ENCODE peak calls at places on chromosomes 3 and 15, in five cellular contexts. Q, B, O, K and I are unnamed samples.

GRCh38 chr3:99128740-99129505 is 227.4 kb upstream of the DCBLD2 start:
- ATAC-seq in O (no peak), B (no peak), K (no peak), Q (peak; percentile 69), I (peak; percentile 51)

GRCh38 chr3:141994856-141995255 is 118.4 kb downstream of the ATP1B3 start:
- ATAC-seq in Q (no peak), O (no peak), K (no peak), B (no peak), I (no peak)

GRCh38 chr15:71387825-71388224 is 272.6 kb downstream of the THSD4 start:
- ATAC-seq in Q (no peak), O (no peak), B (no peak), K (no peak), I (no peak)

GRCh38 chr3:14837864-14838263 is 19.1 kb downstream of the FGD5 start:
- ATAC-seq in B (no peak), Q (peak; percentile 38), O (peak; percentile 88), K (no peak), I (peak; percentile 1)

GRCh38 chr3:185094691-185095090 is 58.2 kb downstream of the C3orf70 start:
- ATAC-seq in B (no peak), K (no peak), Q (no peak), O (no peak), I (no peak)

GRCh38 chr3:157033001-157033400 is 126.9 kb downstream of the CCNL1 start:
- ATAC-seq in B (no peak), O (no peak), Q (no peak), K (no peak), I (no peak)

GRCh38 chr3:122508135-122508914 is 6.4 kb downstream of the KPNA1 start:
- ATAC-seq in B (no peak), Q (no peak), O (no peak), K (peak; percentile 61), I (no peak)

GRCh38 chr15:67592245-67592644 is 49.7 kb downstream of the MAP2K5 start:
- ATAC-seq in Q (no peak), K (no peak), B (no peak), O (no peak), I (no peak)

GRCh38 chr3:122858373-122858772 is 63.5 kb downstream of the SLC49A4 start:
- ATAC-seq in Q (no peak), B (no peak), O (no peak), K (no peak), I (no peak)

GRCh38 chr3:48698891-48699290 is 13.2 kb upstream of the NCKIPSD start:
- ATAC-seq in Q (no peak), K (no peak), B (no peak), O (no peak), I (no peak)

GRCh38 chr15:85443046-85443445 is 62.6 kb downstream of the AKAP13 start:
- ATAC-seq in K (peak; percentile 80), O (no peak), B (no peak), Q (no peak), I (no peak)

GRCh38 chr3:152417181-152417580 is 148.5 kb downstream of the MBNL1 start:
- ATAC-seq in Q (no peak), O (no peak), K (no peak), B (no peak), I (no peak)

GRCh38 chr15:60384052-60384451 is 13.7 kb downstream of the ANXA2 start:
- ATAC-seq in Q (no peak), K (no peak), B (no peak), O (no peak), I (no peak)

GRCh38 chr3:60001369-60001768 is 951.5 kb upstream of the CFAP20DC start:
- ATAC-seq in Q (no peak), O (no peak), B (no peak), K (no peak), I (no peak)

GRCh38 chr15:68595260-68595564 is 16.4 kb downstream of the CORO2B start:
- ATAC-seq in B (no peak), O (no peak), Q (no peak), K (no peak), I (no peak)

GRCh38 chr3:52246264-52246620 is 683 bp downstream of the PPM1M start:
- ATAC-seq in B (peak; percentile 6), K (no peak), O (peak; percentile 16), Q (no peak), I (peak; percentile 8)

DNA sequence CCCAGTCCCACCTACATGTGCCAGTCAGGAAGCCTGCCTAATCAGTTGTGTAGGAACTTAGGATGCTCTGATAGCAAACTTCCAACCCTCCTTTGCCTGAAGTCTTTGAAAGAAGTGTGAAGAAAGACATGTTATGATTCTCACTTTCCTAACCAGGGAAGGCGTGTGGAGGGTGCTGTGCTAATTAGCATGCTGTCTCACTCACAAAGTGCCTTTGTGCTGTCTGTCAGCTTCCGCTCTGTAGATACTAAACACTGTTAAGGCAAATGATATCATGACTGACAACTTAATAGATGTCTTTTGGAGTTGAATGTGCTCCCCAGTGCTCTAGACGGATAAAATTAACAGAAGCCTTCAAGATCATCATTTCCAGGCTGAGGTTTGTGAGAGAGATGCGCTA is 208.7 kb downstream of the CLSTN2 start:
- ATAC-seq in O (no peak), Q (no peak), K (no peak), B (no peak), I (no peak)
- TF ChIP-seq POLR2AphosphoS5 in O (no peak), Q (no peak), K (no peak), B (no peak), I (no peak)

DNA sequence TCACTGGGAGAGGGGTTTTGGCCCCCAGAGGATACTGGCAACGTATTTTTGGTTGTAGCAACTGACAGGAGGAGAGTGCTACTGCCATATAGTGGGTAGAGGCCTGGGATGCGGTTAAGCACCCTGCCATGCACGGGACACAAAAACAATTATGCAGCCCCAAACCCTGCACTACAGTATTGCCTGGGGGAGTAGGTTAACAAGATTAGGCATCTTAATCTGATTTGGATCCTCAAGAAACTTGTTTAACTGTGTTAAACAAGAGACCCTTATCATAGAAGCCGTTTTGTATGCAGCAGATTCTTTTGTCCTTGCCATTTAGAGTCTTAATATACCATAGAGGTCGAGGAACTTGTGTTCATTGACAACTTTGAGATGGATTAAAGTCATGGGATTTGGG is 3.4 kb downstream of the PHLDB2 start:
- ATAC-seq in B (no peak), K (no peak), Q (no peak), O (no peak), I (no peak)
- H3K27me3 ChIP-seq in B (no peaks in the 10 kb centered on the region), K (peaks cover 16% of the 10 kb centered on the region), Q (no peaks in the 10 kb centered on the region), O (no peaks in the 10 kb centered on the region), I (no peaks in the 10 kb centered on the region)

DNA sequence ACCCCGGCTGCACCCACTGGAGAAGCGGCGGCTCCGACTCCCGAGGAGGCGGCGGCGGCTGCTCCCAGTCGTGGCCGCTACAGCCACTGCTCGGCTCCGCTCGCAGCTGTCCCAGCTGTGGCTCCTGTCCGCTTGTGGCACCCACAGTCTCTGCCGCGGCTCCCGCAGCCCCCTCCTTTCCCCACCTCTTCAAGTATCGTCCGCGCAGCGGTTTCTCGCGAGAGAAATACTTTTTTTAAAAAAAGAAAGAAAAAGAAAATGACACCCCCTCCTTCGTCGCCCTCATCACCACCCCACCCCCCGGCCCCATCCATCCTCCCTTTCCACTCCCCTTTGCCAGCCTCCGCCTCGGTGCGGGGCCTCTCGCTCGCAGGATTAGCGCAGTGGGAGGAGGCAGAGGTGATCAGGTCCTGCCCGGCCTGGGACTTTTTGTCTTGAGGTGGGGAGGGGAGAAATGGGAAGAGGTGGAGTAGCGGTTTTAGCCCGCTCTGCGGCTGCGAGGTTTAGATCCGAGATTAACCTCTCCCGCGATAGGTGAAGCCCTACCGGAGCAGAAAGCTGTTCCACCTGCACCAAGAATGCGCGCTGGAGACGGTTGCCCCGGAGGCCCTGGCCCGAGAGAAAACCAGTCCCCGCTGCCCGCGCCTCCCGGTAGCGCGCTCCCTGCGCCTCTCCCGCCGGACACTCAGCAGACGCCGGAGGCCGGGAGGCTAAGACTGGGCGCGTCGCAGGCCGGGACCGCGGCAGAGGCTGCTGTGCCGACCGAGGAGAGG is at the start of gene FBN1:
- ATAC-seq in O (peak; percentile 88), B (no peak), Q (peak; percentile 88), K (peak; percentile 80), I (peak; percentile 82)
- TF ChIP-seq EP300 in O (no peak), B (no peak), Q (no peak), K (no peak), I (no peak)

DNA sequence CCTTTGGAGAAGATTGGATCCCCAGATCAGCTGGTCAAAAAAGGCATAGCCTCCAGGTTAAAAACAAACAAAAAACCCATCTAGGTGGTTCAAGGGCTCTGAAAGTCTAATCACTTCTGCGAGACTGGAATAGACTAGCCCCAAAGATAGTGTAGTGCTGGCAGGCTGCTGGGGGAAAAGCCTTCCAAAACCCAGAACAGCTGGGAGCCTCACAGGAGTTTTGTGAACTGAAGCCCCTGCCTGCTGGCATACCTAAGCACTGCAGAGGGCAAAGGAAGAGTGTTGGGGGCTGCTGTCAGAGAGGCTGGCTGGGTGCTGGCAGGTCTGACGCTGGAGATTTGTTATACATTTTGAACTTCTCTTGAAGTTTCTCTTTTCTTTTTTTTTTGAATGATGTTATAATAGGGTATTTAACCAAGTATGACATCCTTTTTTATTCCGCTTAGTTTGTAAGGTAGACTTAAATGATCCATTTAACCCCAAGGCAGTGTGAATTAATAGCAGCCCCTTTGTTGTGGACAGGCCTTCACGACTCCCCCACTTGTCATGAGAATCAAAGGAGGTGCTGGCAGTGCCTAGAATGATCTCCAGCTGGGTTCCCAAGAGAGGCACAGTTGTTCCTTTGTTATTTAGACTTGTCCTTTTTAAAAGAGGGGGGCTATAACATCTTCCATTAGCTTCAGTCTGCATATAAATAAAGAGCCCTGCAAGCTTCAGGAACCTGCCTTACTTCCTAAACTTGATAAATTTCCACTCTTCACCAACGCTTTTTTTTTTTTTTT is 53.9 kb downstream of the CRTC3 start:
- ATAC-seq in O (no peak), B (no peak), K (no peak), Q (no peak), I (no peak)
- TF ChIP-seq POLR2AphosphoS5 in O (no peak), B (no peak), K (no peak), Q (no peak), I (no peak)

GRCh38 chr3:194272221-194272620 is 78.9 kb downstream of the CPN2 start:
- ATAC-seq in Q (no peak), O (no peak), K (no peak), B (no peak), I (no peak)
- H3K27me3 ChIP-seq in Q (no peaks in the 10 kb centered on the region), O (peaks cover 2% of the 10 kb centered on the region), K (no peaks in the 10 kb centered on the region), B (no peaks in the 10 kb centered on the region), I (no peaks in the 10 kb centered on the region)

GRCh38 chr15:74040115-74040850 is 42.1 kb downstream of the GOLGA6A start:
- ATAC-seq in Q (peak; percentile 82), O (no peak), B (no peak), K (no peak), I (peak; percentile 68)
- TF ChIP-seq EP300 in Q (no peak), O (no peak), B (no peak), K (no peak), I (no peak)

DNA sequence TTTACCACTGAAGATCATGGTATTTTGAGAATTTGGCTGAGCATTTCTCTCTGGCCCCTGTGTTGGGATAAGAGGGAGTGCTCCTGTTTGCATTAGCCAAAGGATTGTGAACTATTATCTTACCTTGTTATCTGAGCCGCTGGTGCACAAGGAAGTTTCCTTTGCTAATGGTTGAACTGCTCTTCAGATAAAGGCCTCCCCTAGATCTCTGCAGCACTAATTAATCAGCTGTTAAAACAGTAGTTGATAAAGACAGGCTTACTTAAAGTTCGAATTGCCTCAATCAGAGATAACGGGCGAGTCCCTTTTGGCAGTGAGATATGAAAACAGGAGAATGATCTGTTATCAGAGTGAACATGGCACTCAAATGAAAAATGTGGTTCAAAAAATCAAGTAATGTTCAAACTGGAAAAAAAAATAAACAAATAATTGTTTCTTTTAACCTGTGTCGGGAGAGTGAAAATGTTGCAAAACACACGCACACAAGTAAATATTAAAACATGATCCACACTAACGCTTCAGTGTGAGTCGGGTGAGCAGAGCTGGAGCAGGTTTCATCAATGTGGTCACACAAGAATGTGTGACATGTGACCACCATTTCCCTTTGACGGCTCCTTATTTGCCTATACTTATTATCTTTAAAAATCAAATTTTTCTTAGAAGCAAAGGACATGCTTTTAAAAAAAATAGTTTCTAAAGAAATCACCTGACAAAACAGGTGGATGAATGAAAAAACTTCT is 469.1 kb downstream of the SOX2 start:
- ATAC-seq in B (no peak), O (no peak), K (no peak), Q (no peak), I (no peak)
- TF ChIP-seq POLR2AphosphoS5 in B (no peak), O (no peak), K (no peak), Q (no peak), I (no peak)